ENCODE peak calls at places on chromosomes 11 and 22, in nine cellular contexts. One of them, this sample, is unnamed.

GRCh38 chr11:32892355-32893090 is at the start of gene QSER1:
- DNase-seq in transverse colon: peak
- DNase-seq in Right ventricle myocardium superior: peak
- DNase-seq in stimulated activated CD4-positive, alpha-beta T cell treated with anti-CD3 and anti-CD28 coated beads, Interleukin-12 subunit alpha, Interleukin-12 subunit beta, amount 100 ng/mL, for 4 hours: peak
- DNase-seq in adipocyte: peak
- DNase-seq in cardiac fibroblast: peak
- DNase-seq in esophagus squamous epithelium: no peak
- DNase-seq in T1000: peak
- DNase-seq in naive thymus-derived CD8-positive, alpha-beta T cell: peak
- DNase-seq in this sample: peak

GRCh38 chr11:35826949-35827348 is 116.9 kb upstream of the LDLRAD3 start:
- DNase-seq in transverse colon: no peak
- DNase-seq in Right ventricle myocardium superior: no peak
- DNase-seq in stimulated activated CD4-positive, alpha-beta T cell treated with anti-CD3 and anti-CD28 coated beads, Interleukin-12 subunit alpha, Interleukin-12 subunit beta, amount 100 ng/mL, for 4 hours: no peak
- DNase-seq in adipocyte: no peak
- DNase-seq in cardiac fibroblast: no peak
- DNase-seq in esophagus squamous epithelium: no peak
- DNase-seq in T1000: no peak
- DNase-seq in naive thymus-derived CD8-positive, alpha-beta T cell: no peak
- DNase-seq in this sample: peak

GRCh38 chr22:46969491-46969890 is 207.0 kb downstream of the TBC1D22A start:
- DNase-seq in transverse colon: no peak
- DNase-seq in Right ventricle myocardium superior: no peak
- DNase-seq in stimulated activated CD4-positive, alpha-beta T cell treated with anti-CD3 and anti-CD28 coated beads, Interleukin-12 subunit alpha, Interleukin-12 subunit beta, amount 100 ng/mL, for 4 hours: no peak
- DNase-seq in adipocyte: no peak
- DNase-seq in cardiac fibroblast: no peak
- DNase-seq in esophagus squamous epithelium: no peak
- DNase-seq in T1000: no peak
- DNase-seq in naive thymus-derived CD8-positive, alpha-beta T cell: no peak
- DNase-seq in this sample: no peak

GRCh38 chr11:95829580-95830259 is 39.4 kb downstream of the CEP57 start:
- DNase-seq in transverse colon: no peak
- DNase-seq in Right ventricle myocardium superior: no peak
- DNase-seq in stimulated activated CD4-positive, alpha-beta T cell treated with anti-CD3 and anti-CD28 coated beads, Interleukin-12 subunit alpha, Interleukin-12 subunit beta, amount 100 ng/mL, for 4 hours: no peak
- DNase-seq in adipocyte: no peak
- DNase-seq in cardiac fibroblast: no peak
- DNase-seq in esophagus squamous epithelium: no peak
- DNase-seq in T1000: no peak
- DNase-seq in naive thymus-derived CD8-positive, alpha-beta T cell: no peak
- DNase-seq in this sample: no peak

GRCh38 chr11:134048028-134048427 is 20.8 kb upstream of the JAM3 start:
- DNase-seq in transverse colon: no peak
- DNase-seq in Right ventricle myocardium superior: peak
- DNase-seq in stimulated activated CD4-positive, alpha-beta T cell treated with anti-CD3 and anti-CD28 coated beads, Interleukin-12 subunit alpha, Interleukin-12 subunit beta, amount 100 ng/mL, for 4 hours: no peak
- DNase-seq in adipocyte: no peak
- DNase-seq in cardiac fibroblast: no peak
- DNase-seq in esophagus squamous epithelium: no peak
- DNase-seq in T1000: no peak
- DNase-seq in naive thymus-derived CD8-positive, alpha-beta T cell: no peak
- DNase-seq in this sample: no peak

GRCh38 chr22:25563757-25564319 is 637 bp upstream of the GRK3 start:
- DNase-seq in transverse colon: peak
- DNase-seq in Right ventricle myocardium superior: peak
- DNase-seq in stimulated activated CD4-positive, alpha-beta T cell treated with anti-CD3 and anti-CD28 coated beads, Interleukin-12 subunit alpha, Interleukin-12 subunit beta, amount 100 ng/mL, for 4 hours: peak
- DNase-seq in adipocyte: peak
- DNase-seq in cardiac fibroblast: no peak
- DNase-seq in esophagus squamous epithelium: no peak
- DNase-seq in T1000: no peak
- DNase-seq in naive thymus-derived CD8-positive, alpha-beta T cell: no peak
- DNase-seq in this sample: peak

GRCh38 chr11:45100338-45100737 is 46.1 kb upstream of the PRDM11 start:
- DNase-seq in transverse colon: no peak
- DNase-seq in Right ventricle myocardium superior: no peak
- DNase-seq in stimulated activated CD4-positive, alpha-beta T cell treated with anti-CD3 and anti-CD28 coated beads, Interleukin-12 subunit alpha, Interleukin-12 subunit beta, amount 100 ng/mL, for 4 hours: no peak
- DNase-seq in adipocyte: no peak
- DNase-seq in cardiac fibroblast: peak
- DNase-seq in esophagus squamous epithelium: no peak
- DNase-seq in T1000: no peak
- DNase-seq in naive thymus-derived CD8-positive, alpha-beta T cell: no peak
- DNase-seq in this sample: no peak

GRCh38 chr22:49021097-49021925 is 806.4 kb downstream of the BRD1 start:
- DNase-seq in transverse colon: no peak
- DNase-seq in Right ventricle myocardium superior: no peak
- DNase-seq in stimulated activated CD4-positive, alpha-beta T cell treated with anti-CD3 and anti-CD28 coated beads, Interleukin-12 subunit alpha, Interleukin-12 subunit beta, amount 100 ng/mL, for 4 hours: no peak
- DNase-seq in adipocyte: no peak
- DNase-seq in cardiac fibroblast: no peak
- DNase-seq in esophagus squamous epithelium: no peak
- DNase-seq in T1000: no peak
- DNase-seq in naive thymus-derived CD8-positive, alpha-beta T cell: no peak
- DNase-seq in this sample: no peak

GRCh38 chr22:32631507-32632245 is 157.1 kb downstream of the FBXO7 start:
- DNase-seq in transverse colon: no peak
- DNase-seq in Right ventricle myocardium superior: no peak
- DNase-seq in stimulated activated CD4-positive, alpha-beta T cell treated with anti-CD3 and anti-CD28 coated beads, Interleukin-12 subunit alpha, Interleukin-12 subunit beta, amount 100 ng/mL, for 4 hours: no peak
- DNase-seq in adipocyte: no peak
- DNase-seq in cardiac fibroblast: no peak
- DNase-seq in esophagus squamous epithelium: no peak
- DNase-seq in T1000: no peak
- DNase-seq in naive thymus-derived CD8-positive, alpha-beta T cell: no peak
- DNase-seq in this sample: no peak

GRCh38 chr11:3225159-3225758 is 6.6 kb upstream of the MRGPRG start:
- DNase-seq in transverse colon: no peak
- DNase-seq in Right ventricle myocardium superior: peak
- DNase-seq in stimulated activated CD4-positive, alpha-beta T cell treated with anti-CD3 and anti-CD28 coated beads, Interleukin-12 subunit alpha, Interleukin-12 subunit beta, amount 100 ng/mL, for 4 hours: no peak
- DNase-seq in adipocyte: no peak
- DNase-seq in cardiac fibroblast: no peak
- DNase-seq in esophagus squamous epithelium: no peak
- DNase-seq in T1000: no peak
- DNase-seq in naive thymus-derived CD8-positive, alpha-beta T cell: no peak
- DNase-seq in this sample: peak

GRCh38 chr11:66050581-66051231 is 1.5 kb upstream of the SF3B2 start:
- DNase-seq in transverse colon: no peak
- DNase-seq in Right ventricle myocardium superior: no peak
- DNase-seq in stimulated activated CD4-positive, alpha-beta T cell treated with anti-CD3 and anti-CD28 coated beads, Interleukin-12 subunit alpha, Interleukin-12 subunit beta, amount 100 ng/mL, for 4 hours: no peak
- DNase-seq in adipocyte: no peak
- DNase-seq in cardiac fibroblast: no peak
- DNase-seq in esophagus squamous epithelium: no peak
- DNase-seq in T1000: no peak
- DNase-seq in naive thymus-derived CD8-positive, alpha-beta T cell: no peak
- DNase-seq in this sample: no peak

GRCh38 chr11:3215346-3216026 is 3.1 kb downstream of the MRGPRG start:
- DNase-seq in transverse colon: peak
- DNase-seq in Right ventricle myocardium superior: peak
- DNase-seq in stimulated activated CD4-positive, alpha-beta T cell treated with anti-CD3 and anti-CD28 coated beads, Interleukin-12 subunit alpha, Interleukin-12 subunit beta, amount 100 ng/mL, for 4 hours: no peak
- DNase-seq in adipocyte: no peak
- DNase-seq in cardiac fibroblast: no peak
- DNase-seq in esophagus squamous epithelium: no peak
- DNase-seq in T1000: no peak
- DNase-seq in naive thymus-derived CD8-positive, alpha-beta T cell: no peak
- DNase-seq in this sample: peak

GRCh38 chr22:46054091-46054877 is 77.3 kb upstream of the WNT7B start:
- DNase-seq in transverse colon: peak
- DNase-seq in Right ventricle myocardium superior: peak
- DNase-seq in stimulated activated CD4-positive, alpha-beta T cell treated with anti-CD3 and anti-CD28 coated beads, Interleukin-12 subunit alpha, Interleukin-12 subunit beta, amount 100 ng/mL, for 4 hours: peak
- DNase-seq in adipocyte: peak
- DNase-seq in cardiac fibroblast: peak
- DNase-seq in esophagus squamous epithelium: no peak
- DNase-seq in T1000: no peak
- DNase-seq in naive thymus-derived CD8-positive, alpha-beta T cell: peak
- DNase-seq in this sample: peak

GRCh38 chr22:31210830-31211503 is 1.1 kb upstream of the LIMK2 start:
- DNase-seq in transverse colon: peak
- DNase-seq in Right ventricle myocardium superior: peak
- DNase-seq in stimulated activated CD4-positive, alpha-beta T cell treated with anti-CD3 and anti-CD28 coated beads, Interleukin-12 subunit alpha, Interleukin-12 subunit beta, amount 100 ng/mL, for 4 hours: no peak
- DNase-seq in adipocyte: no peak
- DNase-seq in cardiac fibroblast: peak
- DNase-seq in esophagus squamous epithelium: no peak
- DNase-seq in T1000: no peak
- DNase-seq in naive thymus-derived CD8-positive, alpha-beta T cell: no peak
- DNase-seq in this sample: no peak

GRCh38 chr22:47463220-47463619 is 700.8 kb downstream of the TBC1D22A start:
- DNase-seq in transverse colon: no peak
- DNase-seq in Right ventricle myocardium superior: no peak
- DNase-seq in stimulated activated CD4-positive, alpha-beta T cell treated with anti-CD3 and anti-CD28 coated beads, Interleukin-12 subunit alpha, Interleukin-12 subunit beta, amount 100 ng/mL, for 4 hours: no peak
- DNase-seq in adipocyte: no peak
- DNase-seq in cardiac fibroblast: no peak
- DNase-seq in esophagus squamous epithelium: no peak
- DNase-seq in T1000: no peak
- DNase-seq in naive thymus-derived CD8-positive, alpha-beta T cell: no peak
- DNase-seq in this sample: no peak

This sample was measured in body of pancreas.